ENCODE peak calls at places on chromosome 10, in ten cellular contexts. C, H, G, J, V, B, T, N, E and F are unnamed samples.

GRCh38 chr10:86960863-86961434 is 2.5 kb downstream of the SNCG start:
- DNase-seq in C (no peak), H (no peak), G (no peak), J (no peak), V (no peak), B (no peak), T (no peak), N (no peak), E (peak; percentile 62), F (no peak)

GRCh38 chr10:33406596-33406995 is 72.1 kb upstream of the NRP1 start:
- DNase-seq in C (no peak), H (no peak), G (no peak), J (no peak), V (no peak), B (no peak), T (no peak), N (no peak), E (no peak), F (no peak)

GRCh38 chr10:60704480-60704879 is 73.8 kb upstream of the CDK1 start:
- DNase-seq in C (no peak), H (no peak), G (no peak), J (no peak), V (peak; percentile 79), B (no peak), T (no peak), N (no peak), E (no peak), F (no peak)

GRCh38 chr10:4812041-4812440 is 14.0 kb upstream of the AKR1E2 start:
- DNase-seq in C (no peak), H (no peak), G (no peak), J (no peak), V (no peak), B (no peak), T (no peak), N (no peak), E (no peak), F (no peak)

GRCh38 chr10:104589431-104589830 is 51.7 kb upstream of the SORCS3 start:
- DNase-seq in C (no peak), H (peak; percentile 16), G (no peak), J (no peak), V (no peak), B (no peak), T (no peak), N (no peak), E (no peak), F (no peak)

GRCh38 chr10:4264466-4264865 is 479.5 kb upstream of the KLF6 start:
- DNase-seq in C (no peak), H (no peak), G (no peak), J (no peak), V (no peak), B (no peak), T (no peak), N (no peak), E (no peak), F (no peak)

GRCh38 chr10:69241575-69241974 is 21.4 kb downstream of the HKDC1 start:
- DNase-seq in C (no peak), H (peak; percentile 46), G (no peak), J (no peak), V (no peak), B (no peak), T (no peak), N (peak; percentile 85), E (peak; percentile 81), F (no peak)

GRCh38 chr10:93991596-93992284 is 2.0 kb upstream of the PLCE1 start:
- DNase-seq in C (no peak), H (peak; percentile 52), G (no peak), J (no peak), V (peak; percentile 72), B (no peak), T (no peak), N (peak; percentile 79), E (peak; percentile 86), F (no peak)

GRCh38 chr10:59968705-59969104 is 62.3 kb upstream of the CCDC6 start:
- DNase-seq in C (no peak), H (peak; percentile 8), G (no peak), J (no peak), V (peak; percentile 14), B (no peak), T (no peak), N (peak; percentile 55), E (no peak), F (no peak)

GRCh38 chr10:119350529-119351001 is 143.2 kb downstream of the GRK5 start:
- DNase-seq in C (no peak), H (no peak), G (no peak), J (no peak), V (no peak), B (no peak), T (no peak), N (no peak), E (peak; percentile 42), F (no peak)

GRCh38 chr10:90723416-90724068 is 134.3 kb downstream of the HTR7 start:
- DNase-seq in C (peak; percentile 4), H (no peak), G (no peak), J (no peak), V (no peak), B (no peak), T (no peak), N (peak; percentile 10), E (no peak), F (no peak)

GRCh38 chr10:1627945-1628344 is 109.4 kb downstream of the ADARB2 start:
- DNase-seq in C (no peak), H (no peak), G (no peak), J (no peak), V (no peak), B (no peak), T (no peak), N (no peak), E (no peak), F (no peak)

GRCh38 chr10:71396714-71397339 is at the start of gene CDH23:
- DNase-seq in C (no peak), H (no peak), G (no peak), J (no peak), V (no peak), B (peak; percentile 48), T (no peak), N (no peak), E (no peak), F (no peak)

GRCh38 chr10:61588770-61589211 is 73.9 kb upstream of the CABCOCO1 start:
- DNase-seq in C (no peak), H (no peak), G (no peak), J (no peak), V (no peak), B (no peak), T (no peak), N (peak; percentile 33), E (no peak), F (no peak)

GRCh38 chr10:11742779-11743298 is 657 bp downstream of the ECHDC3 start:
- DNase-seq in C (no peak), H (peak; percentile 22), G (no peak), J (no peak), V (peak; percentile 12), B (no peak), T (no peak), N (no peak), E (no peak), F (no peak)

GRCh38 chr10:53664620-53665019 is 892.0 kb upstream of the MBL2 start:
- DNase-seq in C (no peak), H (peak; percentile 40), G (no peak), J (no peak), V (peak; percentile 22), B (no peak), T (no peak), N (peak; percentile 97), E (no peak), F (no peak)

GRCh38 chr10:47383254-47384147 is 592 bp downstream of the ZNF488 start:
- DNase-seq in C (no peak), H (no peak), G (no peak), J (no peak), V (peak; percentile 69), B (no peak), T (no peak), N (no peak), E (peak; percentile 52), F (no peak)

GRCh38 chr10:46282460-46283216 is 4.2 kb upstream of the ANTXRL start:
- DNase-seq in C (peak; percentile 64), H (peak; percentile 59), G (peak; percentile 54), J (peak; percentile 80), V (peak; percentile 87), B (peak; percentile 88), T (peak; percentile 58), N (peak; percentile 42), E (peak; percentile 94), F (peak; percentile 77)

GRCh38 chr10:17736223-17736622 is 15.8 kb upstream of the TMEM236 start:
- DNase-seq in C (peak; percentile 10), H (no peak), G (no peak), J (no peak), V (no peak), B (no peak), T (no peak), N (peak; percentile 7), E (no peak), F (no peak)